ENCODE peak calls at places on chromosome 14, in six cellular contexts. P, L, F, H, J and N are unnamed samples.

GRCh38 chr14:33711761-33712160 is 239.1 kb downstream of the EGLN3 start:
- DNase-seq in P (no peak), L (no peak), F (no peak), H (no peak), J (no peak), N (no peak)

GRCh38 chr14:73457050-73457934 is 1.1 kb downstream of the NUMB start:
- DNase-seq in P (peak; percentile 40), L (peak; percentile 47), F (no peak), H (no peak), J (no peak), N (peak; percentile 42)

GRCh38 chr14:76089151-76089550 is 62.6 kb upstream of the GPATCH2L start:
- DNase-seq in P (no peak), L (no peak), F (no peak), H (no peak), J (no peak), N (no peak)

GRCh38 chr14:99754141-99755067 is 38.8 kb upstream of the EML1 start:
- DNase-seq in P (no peak), L (no peak), F (no peak), H (peak; percentile 39), J (no peak), N (no peak)

GRCh38 chr14:94594441-94594840 is 13.2 kb downstream of the SERPINA5 start:
- DNase-seq in P (no peak), L (no peak), F (no peak), H (no peak), J (no peak), N (no peak)

GRCh38 chr14:94373708-94374107 is 14.7 kb downstream of the SERPINA1 start:
- DNase-seq in P (no peak), L (peak; percentile 31), F (no peak), H (peak; percentile 99), J (peak; percentile 67), N (no peak)

GRCh38 chr14:54487771-54488170 is 1.0 kb downstream of the GMFB start:
- DNase-seq in P (no peak), L (peak; percentile 53), F (no peak), H (peak; percentile 49), J (no peak), N (no peak)

GRCh38 chr14:96754162-96754844 is 42.9 kb upstream of the VRK1 start:
- DNase-seq in P (no peak), L (peak; percentile 20), F (no peak), H (peak; percentile 6), J (no peak), N (no peak)

GRCh38 chr14:24307575-24308341 is at the start of gene CIDEB:
- DNase-seq in P (peak; percentile 53), L (peak; percentile 66), F (no peak), H (no peak), J (no peak), N (no peak)

GRCh38 chr14:52313903-52314481 is at the start of gene PTGER2:
- DNase-seq in P (peak; percentile 59), L (peak; percentile 63), F (no peak), H (peak; percentile 85), J (peak; percentile 57), N (no peak)
- H3K4me2 ChIP-seq in P (peak within 1 kb of the TSS; percentile 91), L (peak within 1 kb of the TSS; percentile 96), F (peak within 1 kb of the TSS; percentile 89), H (peak within 1 kb of the TSS; percentile 96), J (peak within 1 kb of the TSS; percentile 84), N (peak within 1 kb of the TSS; percentile 66)

DNA sequence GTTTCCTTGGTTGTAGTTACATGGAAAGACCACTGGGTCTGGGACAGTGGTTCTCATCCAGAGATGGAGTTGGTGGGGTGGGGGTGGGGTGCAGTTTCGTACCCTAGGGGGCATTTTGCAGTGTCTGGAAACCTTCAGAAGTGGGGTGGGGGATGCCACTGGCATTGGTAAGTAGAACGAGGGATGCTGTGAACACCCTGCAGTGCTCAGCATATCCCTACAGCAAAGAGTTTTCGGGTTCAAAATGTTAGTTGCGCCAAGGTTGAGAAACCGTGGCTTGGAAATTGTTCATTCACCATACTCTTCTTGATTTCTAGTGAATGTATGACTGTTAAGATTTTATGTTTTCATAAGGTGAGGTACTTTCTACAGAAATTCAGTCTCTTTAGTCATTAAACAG is 28.7 kb downstream of the TRAF3 start:
- DNase-seq in P (no peak), L (no peak), F (no peak), H (no peak), J (no peak), N (no peak)
- H3K4me2 ChIP-seq in P (no peak overlapping the region), L (no peak overlapping the region), F (peak overlapping the region; percentile 96), H (peak overlapping the region; percentile 45), J (peak overlapping the region; percentile 80), N (no peak overlapping the region)

GRCh38 chr14:87052646-87053225 is 940.2 kb downstream of the GALC start:
- DNase-seq in P (no peak), L (no peak), F (no peak), H (no peak), J (no peak), N (no peak)
- H3K4me2 ChIP-seq in P (no peak overlapping the region), L (no peak overlapping the region), F (no peak overlapping the region), H (no peak overlapping the region), J (no peak overlapping the region), N (no peak overlapping the region)

DNA sequence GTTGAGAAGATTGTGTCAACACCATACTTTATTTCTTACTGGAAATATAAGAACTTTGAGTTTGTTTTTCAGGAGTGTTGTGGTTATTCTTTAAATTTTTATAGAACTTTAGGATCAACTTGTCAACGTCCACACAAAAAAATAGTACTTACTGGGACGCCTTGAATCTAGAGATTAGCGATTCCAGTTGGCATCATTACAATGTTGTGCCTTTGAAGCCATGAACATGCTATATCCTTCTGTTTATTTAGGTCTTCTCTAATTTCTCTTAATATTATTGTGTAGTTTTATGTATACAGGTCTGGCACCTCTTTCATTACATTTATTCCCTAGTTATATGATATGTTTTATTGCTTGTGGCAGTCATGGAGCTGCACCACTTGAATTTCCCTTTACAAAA is 320.8 kb upstream of the CCDC196 start:
- DNase-seq in P (no peak), L (no peak), F (no peak), H (no peak), J (no peak), N (no peak)
- H3K4me2 ChIP-seq in P (no peak overlapping the region), L (no peak overlapping the region), F (no peak overlapping the region), H (no peak overlapping the region), J (no peak overlapping the region), N (no peak overlapping the region)

GRCh38 chr14:68293404-68293803 is 473.8 kb downstream of the RAD51B start:
- DNase-seq in P (no peak), L (no peak), F (no peak), H (no peak), J (no peak), N (no peak)
- H3K4me2 ChIP-seq in P (no peak overlapping the region), L (no peak overlapping the region), F (peak overlapping the region; percentile 65), H (no peak overlapping the region), J (no peak overlapping the region), N (no peak overlapping the region)

GRCh38 chr14:50678163-50678562 is 10.1 kb upstream of the SAV1 start:
- DNase-seq in P (no peak), L (no peak), F (no peak), H (no peak), J (no peak), N (no peak)
- H3K4me2 ChIP-seq in P (no peak overlapping the region), L (peak overlapping the region; percentile 73), F (peak overlapping the region; percentile 75), H (peak overlapping the region; percentile 84), J (peak overlapping the region; percentile 83), N (peak overlapping the region; percentile 65)

DNA sequence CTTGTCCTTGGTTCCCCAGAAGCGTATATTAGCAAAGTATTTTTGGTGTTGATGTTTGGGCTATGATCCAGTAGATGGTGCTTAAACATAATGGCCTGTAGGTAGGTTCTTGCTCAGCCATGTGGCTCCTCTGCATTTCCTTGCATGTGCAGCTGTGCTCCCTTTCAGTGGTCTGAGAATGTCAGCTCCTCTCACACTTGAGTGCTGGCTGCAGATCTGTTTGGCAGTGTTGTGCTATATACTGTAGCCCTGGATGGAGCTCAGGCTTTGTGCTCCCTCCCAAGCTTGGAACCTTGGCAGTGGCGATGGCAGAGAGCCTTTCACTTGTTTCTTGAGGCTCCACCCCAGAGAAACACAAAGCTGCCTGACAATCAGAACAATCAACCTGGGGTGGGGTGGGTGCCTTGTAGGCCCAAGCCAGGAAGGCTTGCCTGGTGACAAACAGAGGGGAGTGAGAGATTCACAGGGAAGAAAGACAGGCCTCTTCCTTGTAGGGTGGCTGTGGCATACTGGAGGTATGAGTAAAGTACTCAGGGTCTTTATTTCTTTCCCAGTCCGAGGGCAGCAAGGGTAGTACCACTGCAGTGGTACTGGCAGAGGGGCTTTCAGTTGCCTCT is 255.3 kb downstream of the RAD51B start:
- DNase-seq in P (no peak), L (peak; percentile 19), F (no peak), H (no peak), J (no peak), N (no peak)
- H3K4me2 ChIP-seq in P (no peak overlapping the region), L (no peak overlapping the region), F (no peak overlapping the region), H (no peak overlapping the region), J (no peak overlapping the region), N (no peak overlapping the region)